ENCODE peak calls at places on chromosomes 12 and 14, in eight cellular contexts. G, O, P, A, Q, M, E and L are unnamed samples.

GRCh38 chr12:24463392-24463791 is 485.5 kb downstream of the BCAT1 start:
- DNase-seq in G (no peak), Q (no peak), O (no peak), P (no peak), A (no peak), M (no peak), E (no peak), L (no peak)

GRCh38 chr14:72128629-72129028 is 196.4 kb downstream of the RGS6 start:
- DNase-seq in P (no peak), G (no peak), A (no peak), Q (no peak), O (no peak), E (no peak), M (no peak), L (peak)

GRCh38 chr12:65902504-65902903 is 78.2 kb downstream of the HMGA2 start:
- DNase-seq in Q (no peak), M (no peak), A (no peak), O (no peak), G (no peak), P (no peak), E (no peak), L (no peak)

GRCh38 chr14:82657186-82657675 is 1123.6 kb upstream of the SEL1L start:
- DNase-seq in G (no peak), Q (no peak), E (no peak), P (no peak), A (no peak), O (no peak), M (no peak), L (no peak)

GRCh38 chr12:52951640-52952039 is 2.7 kb downstream of the KRT18 start:
- DNase-seq in A (no peak), Q (no peak), O (no peak), P (no peak), E (no peak), G (no peak), M (no peak), L (no peak)

GRCh38 chr14:26963696-26964095 is 365.9 kb upstream of the NOVA1 start:
- DNase-seq in A (peak), G (no peak), M (no peak), Q (no peak), P (no peak), E (no peak), O (no peak), L (peak)

GRCh38 chr12:72076558-72076915 is 137.9 kb downstream of the TPH2 start:
- DNase-seq in P (no peak), E (no peak), A (no peak), G (no peak), M (no peak), O (no peak), Q (no peak), L (no peak)

GRCh38 chr14:77086017-77086727 is 11.9 kb upstream of the CIPC start:
- DNase-seq in Q (peak), E (no peak), G (peak), M (no peak), P (no peak), A (peak), O (peak), L (peak)

GRCh38 chr12:508145-508544 is 48.4 kb downstream of the B4GALNT3 start:
- DNase-seq in E (peak), A (no peak), P (no peak), Q (no peak), G (no peak), M (no peak), O (no peak), L (no peak)

GRCh38 chr14:103742499-103743255 is 27.1 kb downstream of the ZFYVE21 start:
- DNase-seq in E (no peak), A (no peak), O (no peak), P (no peak), G (no peak), Q (no peak), M (no peak), L (no peak)

GRCh38 chr14:103740991-103741689 is 25.5 kb downstream of the ZFYVE21 start:
- DNase-seq in G (no peak), Q (no peak), O (no peak), E (no peak), A (no peak), P (no peak), M (no peak), L (no peak)

GRCh38 chr14:103743691-103744090 is 28.1 kb downstream of the ZFYVE21 start:
- DNase-seq in Q (peak), P (no peak), M (no peak), A (no peak), E (no peak), O (no peak), G (no peak), L (no peak)

GRCh38 chr14:103739793-103740501 is 24.3 kb downstream of the ZFYVE21 start:
- DNase-seq in O (no peak), P (no peak), M (no peak), E (no peak), G (no peak), Q (no peak), A (no peak), L (no peak)

GRCh38 chr14:103741876-103742275 is 26.3 kb downstream of the ZFYVE21 start:
- DNase-seq in O (no peak), A (no peak), Q (peak), E (no peak), P (no peak), G (no peak), M (no peak), L (no peak)
- TF ChIP-seq EZH2phosphoT487 in O (no peak), A (no peak), Q (no peak), E (no peak), P (no peak), G (no peak), M (no peak), L (no peak)

GRCh38 chr12:68868043-68868790 is 60.2 kb downstream of the MDM2 start:
- DNase-seq in A (no peak), O (no peak), Q (no peak), M (no peak), E (no peak), G (no peak), P (no peak), L (no peak)
- TF ChIP-seq CTCF in A (no peak), O (no peak), Q (no peak), M (no peak), E (no peak), G (no peak), P (no peak), L (no peak)

GRCh38 chr14:101820283-101820798 is 58.8 kb downstream of the PPP2R5C start:
- DNase-seq in P (no peak), A (no peak), Q (no peak), M (no peak), E (no peak), O (no peak), G (no peak), L (no peak)
- TF ChIP-seq EZH2phosphoT487 in P (no peak), A (no peak), Q (no peak), M (no peak), E (no peak), O (no peak), G (no peak), L (no peak)

GRCh38 chr14:75876526-75876925 is 105.3 kb downstream of the TGFB3 start:
- DNase-seq in A (no peak), G (no peak), P (no peak), O (no peak), E (no peak), M (no peak), Q (no peak), L (no peak)
- TF ChIP-seq CTCF in A (no peak), G (no peak), P (no peak), O (no peak), E (no peak), M (no peak), Q (no peak), L (no peak)